ENCODE peak calls at places on chromosomes 13 and 19, in four cellular contexts. H is LoVo, G is Peyer's patch, W is hepatic stellate cell. K is an unnamed sample.
A peak's percentile ranks its signal among the peaks of the same experiment; 100 is the strongest.

GRCh38 chr19:51644636-51645271 is 1.9 kb downstream of the SIGLEC14 start:
- DNase-seq in W (no peak), H (no peak), G (no peak), K (no peak)

GRCh38 chr13:40993119-40993518 is 26.0 kb downstream of the ELF1 start:
- DNase-seq in G (no peak), H (no peak), W (no peak), K (no peak)

GRCh38 chr19:46460981-46461380 is 10.4 kb downstream of the PNMA8A start:
- DNase-seq in W (no peak), G (no peak), H (no peak), K (no peak)

GRCh38 chr13:44142911-44143665 is 230.5 kb upstream of the SERP2 start:
- DNase-seq in H (peak; percentile 80), W (no peak), G (no peak), K (no peak)

GRCh38 chr13:114222461-114222968 is 12.2 kb upstream of the CDC16 start:
- DNase-seq in G (no peak), W (no peak), H (no peak), K (no peak)

GRCh38 chr19:51565583-51565982 is 5.5 kb upstream of the ZNF175 start:
- DNase-seq in W (no peak), G (no peak), H (no peak), K (no peak)

GRCh38 chr19:52962394-52963228 is at the start of gene ZNF816:
- DNase-seq in W (peak; percentile 91), G (peak; percentile 99), H (peak; percentile 92), K (peak; percentile 97)

GRCh38 chr19:19535311-19536191 is 2.5 kb upstream of the CILP2 start:
- DNase-seq in W (no peak), H (no peak), G (no peak), K (no peak)

GRCh38 chr19:1394252-1395193 is 6.8 kb downstream of the GAMT start:
- DNase-seq in W (no peak), H (no peak), G (no peak), K (no peak)

GRCh38 chr19:5718032-5718578 is 1.8 kb downstream of the LONP1 start:
- DNase-seq in H (no peak), G (no peak), W (no peak), K (no peak)

GRCh38 chr19:19321143-19321577 is 531 bp downstream of the MAU2 start:
- DNase-seq in G (no peak), H (peak; percentile 19), W (peak; percentile 45), K (no peak)

GRCh38 chr19:1080360-1081161 is 13.6 kb downstream of the ARHGAP45 start:
- DNase-seq in G (no peak), W (no peak), H (no peak), K (peak; percentile 27)

GRCh38 chr13:47396915-47397314 is 500.1 kb upstream of the HTR2A start:
- DNase-seq in W (no peak), G (no peak), H (no peak), K (no peak)

GRCh38 chr13:42847891-42848663 is 66.7 kb downstream of the FAM216B start:
- DNase-seq in W (no peak), G (no peak), H (no peak), K (no peak)

GRCh38 chr13:114047358-114047881 is 73.5 kb upstream of the C13orf46 start:
- DNase-seq in G (peak; percentile 68), H (no peak), W (no peak), K (no peak)

GRCh38 chr19:54430306-54431254 is 15.3 kb downstream of the TTYH1 start:
- DNase-seq in H (peak; percentile 50), W (no peak), G (peak; percentile 34), K (no peak)

GRCh38 chr13:76586842-76587241 is 299.4 kb downstream of the KCTD12 start:
- DNase-seq in W (no peak), H (no peak), G (no peak), K (no peak)